ENCODE peak calls at places on chromosomes 16 and 17, in eight cellular contexts. One of them, this sample, is unnamed.

GRCh38 chr17:15490634-15491261 is 23.3 kb upstream of the CDRT4 start:
- DNase-seq in heart left ventricle: peak
- DNase-seq in PC-3: peak
- DNase-seq in HFFc6: peak
- DNase-seq in upper lobe of right lung: no peak
- DNase-seq in astrocyte of the spinal cord: peak
- DNase-seq in left ventricle myocardium inferior: peak
- DNase-seq in stomach: no peak
- DNase-seq in this sample: peak

GRCh38 chr17:15260376-15261062 is 4.6 kb downstream of the PMP22 start:
- DNase-seq in heart left ventricle: peak
- DNase-seq in PC-3: peak
- DNase-seq in HFFc6: peak
- DNase-seq in upper lobe of right lung: peak
- DNase-seq in astrocyte of the spinal cord: peak
- DNase-seq in left ventricle myocardium inferior: peak
- DNase-seq in stomach: peak
- DNase-seq in this sample: peak

GRCh38 chr17:13503526-13503925 is 98.2 kb downstream of the HS3ST3A1 start:
- DNase-seq in heart left ventricle: no peak
- DNase-seq in PC-3: peak
- DNase-seq in HFFc6: no peak
- DNase-seq in upper lobe of right lung: no peak
- DNase-seq in astrocyte of the spinal cord: no peak
- DNase-seq in left ventricle myocardium inferior: no peak
- DNase-seq in stomach: no peak
- DNase-seq in this sample: no peak

GRCh38 chr16:69187891-69188451 is 1.0 kb downstream of the SNTB2 start:
- DNase-seq in heart left ventricle: no peak
- DNase-seq in PC-3: peak
- DNase-seq in HFFc6: peak
- DNase-seq in upper lobe of right lung: peak
- DNase-seq in astrocyte of the spinal cord: peak
- DNase-seq in left ventricle myocardium inferior: peak
- DNase-seq in stomach: peak
- DNase-seq in this sample: no peak

GRCh38 chr17:48611681-48612455 is 1.1 kb upstream of the HOXB7 start:
- DNase-seq in heart left ventricle: no peak
- DNase-seq in PC-3: no peak
- DNase-seq in HFFc6: no peak
- DNase-seq in upper lobe of right lung: no peak
- DNase-seq in astrocyte of the spinal cord: peak
- DNase-seq in left ventricle myocardium inferior: no peak
- DNase-seq in stomach: no peak
- DNase-seq in this sample: no peak

GRCh38 chr17:48567209-48567608 is 10.9 kb downstream of the HOXB4 start:
- DNase-seq in heart left ventricle: no peak
- DNase-seq in PC-3: no peak
- DNase-seq in HFFc6: no peak
- DNase-seq in upper lobe of right lung: no peak
- DNase-seq in astrocyte of the spinal cord: no peak
- DNase-seq in left ventricle myocardium inferior: no peak
- DNase-seq in stomach: no peak
- DNase-seq in this sample: no peak

GRCh38 chr16:51592013-51592501 is 441.0 kb upstream of the SALL1 start:
- DNase-seq in heart left ventricle: no peak
- DNase-seq in PC-3: no peak
- DNase-seq in HFFc6: no peak
- DNase-seq in upper lobe of right lung: no peak
- DNase-seq in astrocyte of the spinal cord: no peak
- DNase-seq in left ventricle myocardium inferior: no peak
- DNase-seq in stomach: no peak
- DNase-seq in this sample: no peak

GRCh38 chr17:40291311-40291710 is 3.6 kb downstream of the CDC6 start:
- DNase-seq in heart left ventricle: no peak
- DNase-seq in PC-3: no peak
- DNase-seq in HFFc6: no peak
- DNase-seq in upper lobe of right lung: no peak
- DNase-seq in astrocyte of the spinal cord: no peak
- DNase-seq in left ventricle myocardium inferior: peak
- DNase-seq in stomach: no peak
- DNase-seq in this sample: no peak

GRCh38 chr16:65113441-65113840 is 8.4 kb downstream of the CDH11 start:
- DNase-seq in heart left ventricle: no peak
- DNase-seq in PC-3: no peak
- DNase-seq in HFFc6: no peak
- DNase-seq in upper lobe of right lung: no peak
- DNase-seq in astrocyte of the spinal cord: no peak
- DNase-seq in left ventricle myocardium inferior: no peak
- DNase-seq in stomach: no peak
- DNase-seq in this sample: no peak

GRCh38 chr16:56606071-56606687 is 2.2 kb upstream of the MT2A start:
- DNase-seq in heart left ventricle: no peak
- DNase-seq in PC-3: peak
- DNase-seq in HFFc6: no peak
- DNase-seq in upper lobe of right lung: no peak
- DNase-seq in astrocyte of the spinal cord: no peak
- DNase-seq in left ventricle myocardium inferior: no peak
- DNase-seq in stomach: no peak
- DNase-seq in this sample: peak

GRCh38 chr16:8848939-8849391 is 19.8 kb downstream of the CARHSP1 start:
- DNase-seq in heart left ventricle: no peak
- DNase-seq in PC-3: peak
- DNase-seq in HFFc6: peak
- DNase-seq in upper lobe of right lung: no peak
- DNase-seq in astrocyte of the spinal cord: peak
- DNase-seq in left ventricle myocardium inferior: no peak
- DNase-seq in stomach: no peak
- DNase-seq in this sample: no peak

GRCh38 chr16:28187595-28188004 is 24.2 kb downstream of the XPO6 start:
- DNase-seq in heart left ventricle: no peak
- DNase-seq in PC-3: no peak
- DNase-seq in HFFc6: no peak
- DNase-seq in upper lobe of right lung: no peak
- DNase-seq in astrocyte of the spinal cord: no peak
- DNase-seq in left ventricle myocardium inferior: no peak
- DNase-seq in stomach: no peak
- DNase-seq in this sample: no peak

GRCh38 chr16:28191364-28191985 is 20.3 kb downstream of the XPO6 start:
- DNase-seq in heart left ventricle: no peak
- DNase-seq in PC-3: peak
- DNase-seq in HFFc6: no peak
- DNase-seq in upper lobe of right lung: no peak
- DNase-seq in astrocyte of the spinal cord: no peak
- DNase-seq in left ventricle myocardium inferior: no peak
- DNase-seq in stomach: no peak
- DNase-seq in this sample: no peak

GRCh38 chr16:28189237-28189636 is 22.5 kb downstream of the XPO6 start:
- DNase-seq in heart left ventricle: no peak
- DNase-seq in PC-3: peak
- DNase-seq in HFFc6: peak
- DNase-seq in upper lobe of right lung: no peak
- DNase-seq in astrocyte of the spinal cord: no peak
- DNase-seq in left ventricle myocardium inferior: no peak
- DNase-seq in stomach: no peak
- DNase-seq in this sample: no peak

GRCh38 chr16:28186752-28187151 is 25.0 kb downstream of the XPO6 start:
- DNase-seq in heart left ventricle: no peak
- DNase-seq in PC-3: no peak
- DNase-seq in HFFc6: peak
- DNase-seq in upper lobe of right lung: no peak
- DNase-seq in astrocyte of the spinal cord: peak
- DNase-seq in left ventricle myocardium inferior: no peak
- DNase-seq in stomach: no peak
- DNase-seq in this sample: no peak

GRCh38 chr16:28188085-28188916 is 23.5 kb downstream of the XPO6 start:
- DNase-seq in heart left ventricle: no peak
- DNase-seq in PC-3: no peak
- DNase-seq in HFFc6: peak
- DNase-seq in upper lobe of right lung: no peak
- DNase-seq in astrocyte of the spinal cord: no peak
- DNase-seq in left ventricle myocardium inferior: no peak
- DNase-seq in stomach: no peak
- DNase-seq in this sample: no peak
- TF ChIP-seq CTCF in heart left ventricle: no peak
- TF ChIP-seq CTCF in PC-3: no peak
- TF ChIP-seq CTCF in HFFc6: no peak
- TF ChIP-seq CTCF in upper lobe of right lung: no peak
- TF ChIP-seq CTCF in astrocyte of the spinal cord: no peak
- TF ChIP-seq CTCF in left ventricle myocardium inferior: no peak
- TF ChIP-seq CTCF in stomach: no peak
- TF ChIP-seq CTCF in this sample: no peak

GRCh38 chr17:31807846-31808245 is 51.2 kb downstream of the COPRS start:
- DNase-seq in heart left ventricle: no peak
- DNase-seq in PC-3: no peak
- DNase-seq in HFFc6: no peak
- DNase-seq in upper lobe of right lung: no peak
- DNase-seq in astrocyte of the spinal cord: no peak
- DNase-seq in left ventricle myocardium inferior: no peak
- DNase-seq in stomach: no peak
- DNase-seq in this sample: no peak
- TF ChIP-seq CTCF in heart left ventricle: no peak
- TF ChIP-seq CTCF in PC-3: no peak
- TF ChIP-seq CTCF in HFFc6: no peak
- TF ChIP-seq CTCF in upper lobe of right lung: no peak
- TF ChIP-seq CTCF in astrocyte of the spinal cord: no peak
- TF ChIP-seq CTCF in left ventricle myocardium inferior: no peak
- TF ChIP-seq CTCF in stomach: no peak
- TF ChIP-seq CTCF in this sample: no peak

DNA sequence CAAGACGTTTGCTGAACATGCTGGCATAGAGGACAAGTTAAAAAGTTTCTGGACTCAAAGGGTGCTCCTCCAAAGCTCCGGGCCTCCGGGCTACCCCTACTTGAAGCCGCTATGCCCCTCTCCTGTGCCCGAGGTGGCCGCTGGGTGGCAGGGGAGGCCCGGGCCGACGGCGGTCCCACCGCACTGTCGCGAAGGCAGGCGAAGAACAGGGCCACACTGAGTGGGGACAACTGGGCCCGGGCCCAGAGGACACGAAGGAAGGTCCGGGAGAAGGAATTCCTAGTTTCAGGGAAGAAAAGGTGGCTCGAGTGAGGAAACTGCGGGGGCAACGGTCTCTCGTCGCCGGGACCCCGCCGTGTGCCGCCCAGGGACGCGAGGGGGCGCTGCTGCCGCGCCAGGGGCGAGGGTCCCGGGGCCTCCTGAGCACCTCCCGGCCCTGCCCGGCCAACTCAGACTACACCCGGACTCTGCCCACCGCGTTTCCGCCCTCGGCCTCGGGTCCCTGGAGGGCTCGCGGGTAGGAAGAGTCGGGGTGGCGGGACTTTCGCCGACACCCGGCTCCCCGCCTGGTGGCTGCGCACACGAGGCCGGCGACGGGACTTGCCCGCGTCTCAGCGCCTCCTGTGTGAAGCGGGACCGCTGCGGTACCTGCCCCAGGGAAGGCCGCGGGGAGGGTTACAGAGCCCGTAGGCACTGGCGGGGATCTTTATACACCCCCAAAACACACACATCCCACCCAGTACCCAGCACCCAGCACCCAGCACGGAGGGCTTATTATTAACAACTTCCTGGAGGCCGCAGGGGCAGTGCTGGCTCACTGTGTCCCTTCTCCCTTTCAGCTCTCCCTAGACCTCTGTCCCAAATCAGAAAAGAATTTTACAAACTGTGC is 772 bp upstream of the CHCT1 start:
- DNase-seq in heart left ventricle: peak
- DNase-seq in PC-3: no peak
- DNase-seq in HFFc6: no peak
- DNase-seq in upper lobe of right lung: peak
- DNase-seq in astrocyte of the spinal cord: peak
- DNase-seq in left ventricle myocardium inferior: peak
- DNase-seq in stomach: peak
- DNase-seq in this sample: no peak
- TF ChIP-seq CTCF in heart left ventricle: peak
- TF ChIP-seq CTCF in PC-3: peak
- TF ChIP-seq CTCF in HFFc6: peak
- TF ChIP-seq CTCF in upper lobe of right lung: peak
- TF ChIP-seq CTCF in astrocyte of the spinal cord: peak
- TF ChIP-seq CTCF in left ventricle myocardium inferior: peak
- TF ChIP-seq CTCF in stomach: no peak
- TF ChIP-seq CTCF in this sample: peak

GRCh38 chr17:82449883-82450356 is 632 bp downstream of the CYBC1 start:
- DNase-seq in heart left ventricle: no peak
- DNase-seq in PC-3: no peak
- DNase-seq in HFFc6: no peak
- DNase-seq in upper lobe of right lung: no peak
- DNase-seq in astrocyte of the spinal cord: no peak
- DNase-seq in left ventricle myocardium inferior: no peak
- DNase-seq in stomach: no peak
- DNase-seq in this sample: no peak

GRCh38 chr17:82449136-82449882 is 1.2 kb downstream of the CYBC1 start:
- DNase-seq in heart left ventricle: peak
- DNase-seq in PC-3: no peak
- DNase-seq in HFFc6: no peak
- DNase-seq in upper lobe of right lung: peak
- DNase-seq in astrocyte of the spinal cord: no peak
- DNase-seq in left ventricle myocardium inferior: no peak
- DNase-seq in stomach: peak
- DNase-seq in this sample: no peak

GRCh38 chr17:82446649-82447048 is 3.9 kb downstream of the CYBC1 start:
- DNase-seq in heart left ventricle: no peak
- DNase-seq in PC-3: no peak
- DNase-seq in HFFc6: no peak
- DNase-seq in upper lobe of right lung: no peak
- DNase-seq in astrocyte of the spinal cord: no peak
- DNase-seq in left ventricle myocardium inferior: no peak
- DNase-seq in stomach: no peak
- DNase-seq in this sample: no peak

GRCh38 chr17:82452162-82452561 is 1.6 kb upstream of the CYBC1 start:
- DNase-seq in heart left ventricle: no peak
- DNase-seq in PC-3: no peak
- DNase-seq in HFFc6: no peak
- DNase-seq in upper lobe of right lung: no peak
- DNase-seq in astrocyte of the spinal cord: no peak
- DNase-seq in left ventricle myocardium inferior: no peak
- DNase-seq in stomach: no peak
- DNase-seq in this sample: no peak

DNA sequence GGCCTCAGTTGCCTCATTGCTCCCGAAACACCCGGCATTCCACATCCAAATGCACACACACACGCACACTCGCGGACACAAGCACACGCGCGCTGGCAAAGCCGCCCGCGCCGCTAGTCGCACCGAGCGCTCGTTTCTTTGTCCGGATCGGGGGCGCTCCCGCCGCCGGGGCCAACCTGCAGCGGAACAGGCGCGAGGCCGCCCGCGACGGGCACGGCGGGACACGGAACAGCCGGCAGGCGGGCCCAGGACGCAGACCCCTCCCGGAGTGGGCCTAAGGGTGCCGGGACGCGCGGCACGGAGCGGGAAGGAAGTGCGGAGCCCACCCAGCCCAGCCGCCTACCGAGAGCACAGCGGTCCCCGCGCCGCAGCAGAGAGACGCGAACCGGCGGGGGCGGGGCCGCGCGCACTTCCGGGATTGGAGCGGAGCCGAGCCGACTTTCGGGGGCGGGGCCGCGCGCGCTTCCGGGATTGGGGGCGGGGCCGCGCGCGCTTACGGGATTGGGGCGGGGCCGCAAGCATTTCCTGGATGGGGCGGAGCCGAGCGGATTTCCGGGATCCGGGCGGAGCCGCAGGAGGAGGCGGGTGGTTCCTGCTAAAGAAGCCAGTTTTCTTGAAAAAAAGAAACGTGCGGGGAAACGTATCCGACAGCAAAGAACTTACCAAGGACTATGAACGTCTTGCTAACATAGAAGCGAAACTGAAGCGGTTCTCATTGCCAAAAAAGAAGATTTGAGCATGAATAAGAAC is at the start of gene CYBC1:
- DNase-seq in heart left ventricle: peak
- DNase-seq in PC-3: peak
- DNase-seq in HFFc6: peak
- DNase-seq in upper lobe of right lung: peak
- DNase-seq in astrocyte of the spinal cord: peak
- DNase-seq in left ventricle myocardium inferior: peak
- DNase-seq in stomach: peak
- DNase-seq in this sample: peak
- TF ChIP-seq CTCF in heart left ventricle: no peak
- TF ChIP-seq CTCF in PC-3: no peak
- TF ChIP-seq CTCF in HFFc6: no peak
- TF ChIP-seq CTCF in upper lobe of right lung: no peak
- TF ChIP-seq CTCF in astrocyte of the spinal cord: no peak
- TF ChIP-seq CTCF in left ventricle myocardium inferior: peak
- TF ChIP-seq CTCF in stomach: no peak
- TF ChIP-seq CTCF in this sample: no peak

This sample was measured in astrocyte of the cerebellum.